ENCODE peak calls at places on chromosomes 12 and 14, in five cellular contexts. T, L, E, U and P are unnamed samples.

GRCh38 chr12:120584343-120585149 is 3.3 kb upstream of the POP5 start:
- DNase-seq in T (peak), E (peak), L (peak), U (peak), P (peak)

GRCh38 chr12:76866146-76866545 is 12.7 kb downstream of the CSRP2 start:
- DNase-seq in L (no peak), U (no peak), E (peak), T (peak), P (no peak)

GRCh38 chr14:75283884-75284563 is 5.4 kb downstream of the FOS start:
- DNase-seq in U (no peak), L (peak), T (no peak), E (no peak), P (peak)

GRCh38 chr12:56863789-56864188 is 70.4 kb downstream of the SDR9C7 start:
- DNase-seq in L (no peak), T (no peak), U (no peak), E (no peak), P (no peak)

GRCh38 chr14:97707603-97708002 is 910.4 kb downstream of the VRK1 start:
- DNase-seq in E (no peak), U (no peak), L (peak), T (no peak), P (no peak)

GRCh38 chr12:59808317-59808910 is 212.6 kb downstream of the SLC16A7 start:
- DNase-seq in T (peak), U (no peak), E (peak), L (peak), P (peak)

GRCh38 chr14:30903285-30904124 is 29.1 kb downstream of the COCH start:
- DNase-seq in E (no peak), U (no peak), L (no peak), T (no peak), P (no peak)

GRCh38 chr12:92845320-92845719 is 83.8 kb downstream of the EEA1 start:
- DNase-seq in L (no peak), T (no peak), U (no peak), E (no peak), P (no peak)

GRCh38 chr12:124190301-124191023 is 104.4 kb upstream of the RFLNA start:
- DNase-seq in U (no peak), L (no peak), T (no peak), E (no peak), P (no peak)

GRCh38 chr14:105472496-105472991 is 2.1 kb upstream of the CRIP2 start:
- DNase-seq in E (no peak), L (no peak), U (no peak), T (no peak), P (no peak)